ENCODE peak calls at places on chromosomes 12 and 14, in ten cellular contexts. One of them, this sample, is unnamed.

GRCh38 chr12:46402451-46402850 is 29.9 kb upstream of the SLC38A2 start:
- DNase-seq in activated CD4-positive, CD25-positive, alpha-beta regulatory T cell: no peak
- DNase-seq in cardiac muscle cell: no peak
- DNase-seq in HTR-8/SVneo: peak; percentile 55
- DNase-seq in NCI-H2081: no peak
- DNase-seq in myocyte: peak; percentile 56
- DNase-seq in NCI-H2171: no peak
- DNase-seq in activated CD4-positive, alpha-beta T cell treated with anti-CD3 and anti-CD28 coated beads, Interleukin-2, amount 10 ng/mL, durations not matched to agents 7 days and 5 days: no peak
- DNase-seq in GM10248: no peak
- DNase-seq in coronary artery: no peak
- DNase-seq in this sample: no peak

GRCh38 chr12:16531623-16532022 is 74.3 kb downstream of the LMO3 start:
- DNase-seq in HTR-8/SVneo: no peak
- DNase-seq in activated CD4-positive, alpha-beta T cell treated with anti-CD3 and anti-CD28 coated beads, Interleukin-2, amount 10 ng/mL, durations not matched to agents 7 days and 5 days: no peak
- DNase-seq in NCI-H2171: peak; percentile 19
- DNase-seq in NCI-H2081: peak; percentile 95
- DNase-seq in myocyte: peak; percentile 83
- DNase-seq in GM10248: no peak
- DNase-seq in cardiac muscle cell: peak; percentile 29
- DNase-seq in coronary artery: no peak
- DNase-seq in activated CD4-positive, CD25-positive, alpha-beta regulatory T cell: no peak
- DNase-seq in this sample: no peak

GRCh38 chr12:62256408-62257079 is 3.7 kb upstream of the USP15 start:
- DNase-seq in activated CD4-positive, alpha-beta T cell treated with anti-CD3 and anti-CD28 coated beads, Interleukin-2, amount 10 ng/mL, durations not matched to agents 7 days and 5 days: no peak
- DNase-seq in activated CD4-positive, CD25-positive, alpha-beta regulatory T cell: no peak
- DNase-seq in NCI-H2081: no peak
- DNase-seq in NCI-H2171: no peak
- DNase-seq in myocyte: no peak
- DNase-seq in HTR-8/SVneo: no peak
- DNase-seq in GM10248: no peak
- DNase-seq in cardiac muscle cell: no peak
- DNase-seq in coronary artery: no peak
- DNase-seq in this sample: no peak

GRCh38 chr12:20588057-20588456 is 107.1 kb upstream of the SLCO1C1 start:
- DNase-seq in coronary artery: no peak
- DNase-seq in HTR-8/SVneo: no peak
- DNase-seq in NCI-H2081: no peak
- DNase-seq in myocyte: peak; percentile 10
- DNase-seq in activated CD4-positive, alpha-beta T cell treated with anti-CD3 and anti-CD28 coated beads, Interleukin-2, amount 10 ng/mL, durations not matched to agents 7 days and 5 days: no peak
- DNase-seq in cardiac muscle cell: peak; percentile 80
- DNase-seq in NCI-H2171: no peak
- DNase-seq in GM10248: no peak
- DNase-seq in activated CD4-positive, CD25-positive, alpha-beta regulatory T cell: no peak
- DNase-seq in this sample: no peak

GRCh38 chr12:54002278-54002914 is 2.4 kb downstream of the HOXC9 start:
- DNase-seq in NCI-H2171: no peak
- DNase-seq in NCI-H2081: no peak
- DNase-seq in activated CD4-positive, alpha-beta T cell treated with anti-CD3 and anti-CD28 coated beads, Interleukin-2, amount 10 ng/mL, durations not matched to agents 7 days and 5 days: no peak
- DNase-seq in GM10248: no peak
- DNase-seq in cardiac muscle cell: no peak
- DNase-seq in HTR-8/SVneo: no peak
- DNase-seq in coronary artery: no peak
- DNase-seq in activated CD4-positive, CD25-positive, alpha-beta regulatory T cell: no peak
- DNase-seq in myocyte: no peak
- DNase-seq in this sample: no peak

GRCh38 chr12:64756371-64756770 is 2.8 kb downstream of the GNS start:
- DNase-seq in activated CD4-positive, CD25-positive, alpha-beta regulatory T cell: no peak
- DNase-seq in activated CD4-positive, alpha-beta T cell treated with anti-CD3 and anti-CD28 coated beads, Interleukin-2, amount 10 ng/mL, durations not matched to agents 7 days and 5 days: no peak
- DNase-seq in GM10248: peak; percentile 48
- DNase-seq in myocyte: no peak
- DNase-seq in NCI-H2171: no peak
- DNase-seq in coronary artery: no peak
- DNase-seq in NCI-H2081: no peak
- DNase-seq in cardiac muscle cell: no peak
- DNase-seq in HTR-8/SVneo: no peak
- DNase-seq in this sample: no peak

GRCh38 chr12:774051-774614 is 21.8 kb downstream of the WNK1 start:
- DNase-seq in NCI-H2171: no peak
- DNase-seq in GM10248: no peak
- DNase-seq in activated CD4-positive, alpha-beta T cell treated with anti-CD3 and anti-CD28 coated beads, Interleukin-2, amount 10 ng/mL, durations not matched to agents 7 days and 5 days: no peak
- DNase-seq in activated CD4-positive, CD25-positive, alpha-beta regulatory T cell: no peak
- DNase-seq in NCI-H2081: no peak
- DNase-seq in cardiac muscle cell: peak; percentile 47
- DNase-seq in myocyte: peak; percentile 34
- DNase-seq in coronary artery: no peak
- DNase-seq in HTR-8/SVneo: no peak
- DNase-seq in this sample: no peak

GRCh38 chr12:108948369-108948768 is 68.5 kb downstream of the DAO start:
- DNase-seq in NCI-H2081: no peak
- DNase-seq in GM10248: no peak
- DNase-seq in activated CD4-positive, CD25-positive, alpha-beta regulatory T cell: no peak
- DNase-seq in activated CD4-positive, alpha-beta T cell treated with anti-CD3 and anti-CD28 coated beads, Interleukin-2, amount 10 ng/mL, durations not matched to agents 7 days and 5 days: no peak
- DNase-seq in HTR-8/SVneo: no peak
- DNase-seq in cardiac muscle cell: no peak
- DNase-seq in myocyte: no peak
- DNase-seq in coronary artery: no peak
- DNase-seq in NCI-H2171: no peak
- DNase-seq in this sample: no peak

GRCh38 chr14:74507085-74507484 is 13.5 kb downstream of the ISCA2 start:
- DNase-seq in activated CD4-positive, alpha-beta T cell treated with anti-CD3 and anti-CD28 coated beads, Interleukin-2, amount 10 ng/mL, durations not matched to agents 7 days and 5 days: no peak
- DNase-seq in coronary artery: peak; percentile 62
- DNase-seq in cardiac muscle cell: no peak
- DNase-seq in myocyte: no peak
- DNase-seq in GM10248: no peak
- DNase-seq in activated CD4-positive, CD25-positive, alpha-beta regulatory T cell: no peak
- DNase-seq in NCI-H2171: no peak
- DNase-seq in NCI-H2081: no peak
- DNase-seq in HTR-8/SVneo: no peak
- DNase-seq in this sample: no peak

GRCh38 chr14:99755068-99755405 is 38.2 kb upstream of the EML1 start:
- DNase-seq in activated CD4-positive, alpha-beta T cell treated with anti-CD3 and anti-CD28 coated beads, Interleukin-2, amount 10 ng/mL, durations not matched to agents 7 days and 5 days: no peak
- DNase-seq in activated CD4-positive, CD25-positive, alpha-beta regulatory T cell: no peak
- DNase-seq in NCI-H2081: no peak
- DNase-seq in HTR-8/SVneo: no peak
- DNase-seq in coronary artery: no peak
- DNase-seq in myocyte: no peak
- DNase-seq in GM10248: no peak
- DNase-seq in NCI-H2171: no peak
- DNase-seq in cardiac muscle cell: no peak
- DNase-seq in this sample: no peak

GRCh38 chr12:53777936-53778644 is 26.3 kb upstream of the CISTR start:
- DNase-seq in NCI-H2081: no peak
- DNase-seq in activated CD4-positive, alpha-beta T cell treated with anti-CD3 and anti-CD28 coated beads, Interleukin-2, amount 10 ng/mL, durations not matched to agents 7 days and 5 days: no peak
- DNase-seq in GM10248: no peak
- DNase-seq in activated CD4-positive, CD25-positive, alpha-beta regulatory T cell: no peak
- DNase-seq in NCI-H2171: no peak
- DNase-seq in HTR-8/SVneo: no peak
- DNase-seq in myocyte: no peak
- DNase-seq in coronary artery: no peak
- DNase-seq in cardiac muscle cell: no peak
- DNase-seq in this sample: no peak

GRCh38 chr12:78290606-78291345 is 460.1 kb downstream of the NAV3 start:
- DNase-seq in GM10248: no peak
- DNase-seq in NCI-H2171: no peak
- DNase-seq in NCI-H2081: no peak
- DNase-seq in myocyte: peak; percentile 25
- DNase-seq in activated CD4-positive, CD25-positive, alpha-beta regulatory T cell: no peak
- DNase-seq in cardiac muscle cell: no peak
- DNase-seq in activated CD4-positive, alpha-beta T cell treated with anti-CD3 and anti-CD28 coated beads, Interleukin-2, amount 10 ng/mL, durations not matched to agents 7 days and 5 days: no peak
- DNase-seq in HTR-8/SVneo: no peak
- DNase-seq in coronary artery: no peak
- DNase-seq in this sample: no peak

GRCh38 chr14:76133103-76133502 is 18.6 kb upstream of the GPATCH2L start:
- DNase-seq in NCI-H2171: no peak
- DNase-seq in cardiac muscle cell: peak; percentile 70
- DNase-seq in HTR-8/SVneo: peak; percentile 67
- DNase-seq in activated CD4-positive, alpha-beta T cell treated with anti-CD3 and anti-CD28 coated beads, Interleukin-2, amount 10 ng/mL, durations not matched to agents 7 days and 5 days: peak; percentile 38
- DNase-seq in coronary artery: no peak
- DNase-seq in activated CD4-positive, CD25-positive, alpha-beta regulatory T cell: no peak
- DNase-seq in myocyte: peak; percentile 58
- DNase-seq in GM10248: no peak
- DNase-seq in NCI-H2081: no peak
- DNase-seq in this sample: no peak

GRCh38 chr12:125773033-125773432 is 707.8 kb downstream of the AACS start:
- DNase-seq in HTR-8/SVneo: no peak
- DNase-seq in cardiac muscle cell: peak; percentile 51
- DNase-seq in NCI-H2171: no peak
- DNase-seq in activated CD4-positive, alpha-beta T cell treated with anti-CD3 and anti-CD28 coated beads, Interleukin-2, amount 10 ng/mL, durations not matched to agents 7 days and 5 days: peak; percentile 11
- DNase-seq in myocyte: peak; percentile 3
- DNase-seq in GM10248: peak; percentile 28
- DNase-seq in coronary artery: no peak
- DNase-seq in NCI-H2081: peak; percentile 25
- DNase-seq in activated CD4-positive, CD25-positive, alpha-beta regulatory T cell: no peak
- DNase-seq in this sample: no peak

GRCh38 chr14:70100071-70100470 is 88.7 kb downstream of the SLC8A3 start:
- DNase-seq in NCI-H2081: no peak
- DNase-seq in coronary artery: no peak
- DNase-seq in GM10248: no peak
- DNase-seq in activated CD4-positive, CD25-positive, alpha-beta regulatory T cell: no peak
- DNase-seq in NCI-H2171: no peak
- DNase-seq in cardiac muscle cell: no peak
- DNase-seq in myocyte: peak; percentile 91
- DNase-seq in HTR-8/SVneo: no peak
- DNase-seq in activated CD4-positive, alpha-beta T cell treated with anti-CD3 and anti-CD28 coated beads, Interleukin-2, amount 10 ng/mL, durations not matched to agents 7 days and 5 days: no peak
- DNase-seq in this sample: no peak

This sample was measured in mucosa of gallbladder.